ENCODE peak calls at places on chromosome 15, in nine cellular contexts. P is CD8-positive, alpha-beta T cell; R is tibial nerve; O is pancreas; Y is sigmoid colon; L is heart left ventricle; K is HCT116; X is cardiac muscle cell; N is A549. B is an unnamed sample. For H3K4me1, the result is how much of the 10 kb centered on the place peaks cover.

GRCh38 chr15:76057332-76058000 is 2.3 kb upstream of the TMEM266 start:
- DNase-seq in X (peak), K (no peak), R (no peak), L (no peak), N (peak), O (no peak), P (peak), Y (no peak), B (no peak)

GRCh38 chr15:27475395-27475794 is 504.4 kb downstream of the GABRG3 start:
- DNase-seq in P (no peak), L (no peak), O (no peak), R (no peak), Y (no peak), N (no peak), K (no peak), X (no peak), B (no peak)

GRCh38 chr15:100681335-100681746 is 79.0 kb downstream of the ASB7 start:
- DNase-seq in L (no peak), O (no peak), Y (peak), P (no peak), K (no peak), X (no peak), N (no peak), R (no peak), B (no peak)

GRCh38 chr15:98667521-98668179 is 19.3 kb downstream of the IGF1R start:
- DNase-seq in Y (no peak), P (no peak), L (no peak), K (no peak), N (no peak), O (no peak), R (no peak), X (no peak), B (no peak)

GRCh38 chr15:94348084-94348483 is 116.7 kb downstream of the MCTP2 start:
- DNase-seq in R (no peak), P (no peak), L (no peak), N (no peak), K (no peak), Y (no peak), O (no peak), X (no peak), B (no peak)

GRCh38 chr15:67413770-67414429 is 107.0 kb upstream of the C15orf61 start:
- DNase-seq in K (peak), X (no peak), R (no peak), N (peak), Y (no peak), L (no peak), O (no peak), P (no peak), B (no peak)

GRCh38 chr15:51842852-51843737 is 13.6 kb downstream of the TMOD3 start:
- DNase-seq in N (no peak), Y (no peak), P (no peak), R (no peak), K (peak), L (no peak), O (no peak), X (no peak), B (peak)

GRCh38 chr15:68252925-68253534 is 23.5 kb upstream of the CLN6 start:
- DNase-seq in X (peak), O (no peak), L (no peak), N (peak), P (peak), R (no peak), Y (no peak), K (peak), B (peak)

GRCh38 chr15:85752591-85752990 is 42.1 kb downstream of the KLHL25 start:
- DNase-seq in Y (peak), K (no peak), N (no peak), R (peak), L (no peak), O (peak), P (no peak), X (no peak), B (no peak)

GRCh38 chr15:92807971-92808571 is 92.1 kb upstream of the CHD2 start:
- DNase-seq in R (no peak), X (no peak), P (no peak), Y (no peak), L (no peak), O (peak), N (no peak), K (no peak), B (no peak)

GRCh38 chr15:90266485-90266884 is 1.0 kb downstream of the NGRN start:
- DNase-seq in P (no peak), R (no peak), L (no peak), O (no peak), X (no peak), N (no peak), Y (no peak), K (no peak), B (no peak)

GRCh38 chr15:67186688-67187087 is 67.8 kb downstream of the AAGAB start:
- DNase-seq in P (no peak), N (no peak), X (no peak), Y (no peak), K (no peak), L (no peak), O (peak), R (no peak), B (no peak)

GRCh38 chr15:80997692-80998091 is 3.0 kb upstream of the TLNRD1 start:
- DNase-seq in L (no peak), K (no peak), O (no peak), N (no peak), X (no peak), Y (no peak), R (no peak), P (no peak), B (no peak)

GRCh38 chr15:44595656-44596510 is 58.9 kb downstream of the EIF3J start:
- DNase-seq in R (no peak), P (no peak), L (no peak), K (no peak), Y (no peak), O (no peak), X (no peak), N (no peak), B (no peak)

GRCh38 chr15:44591326-44591725 is 54.4 kb downstream of the EIF3J start:
- DNase-seq in Y (no peak), L (no peak), N (no peak), R (no peak), O (no peak), K (no peak), P (no peak), X (no peak), B (no peak)

GRCh38 chr15:44595246-44595645 is 58.3 kb downstream of the EIF3J start:
- DNase-seq in R (no peak), O (no peak), P (no peak), L (no peak), Y (no peak), K (no peak), N (no peak), X (no peak), B (no peak)

GRCh38 chr15:44596511-44597010 is 59.6 kb downstream of the EIF3J start:
- DNase-seq in L (no peak), K (no peak), O (no peak), Y (no peak), N (no peak), X (no peak), R (no peak), P (no peak), B (no peak)

DNA sequence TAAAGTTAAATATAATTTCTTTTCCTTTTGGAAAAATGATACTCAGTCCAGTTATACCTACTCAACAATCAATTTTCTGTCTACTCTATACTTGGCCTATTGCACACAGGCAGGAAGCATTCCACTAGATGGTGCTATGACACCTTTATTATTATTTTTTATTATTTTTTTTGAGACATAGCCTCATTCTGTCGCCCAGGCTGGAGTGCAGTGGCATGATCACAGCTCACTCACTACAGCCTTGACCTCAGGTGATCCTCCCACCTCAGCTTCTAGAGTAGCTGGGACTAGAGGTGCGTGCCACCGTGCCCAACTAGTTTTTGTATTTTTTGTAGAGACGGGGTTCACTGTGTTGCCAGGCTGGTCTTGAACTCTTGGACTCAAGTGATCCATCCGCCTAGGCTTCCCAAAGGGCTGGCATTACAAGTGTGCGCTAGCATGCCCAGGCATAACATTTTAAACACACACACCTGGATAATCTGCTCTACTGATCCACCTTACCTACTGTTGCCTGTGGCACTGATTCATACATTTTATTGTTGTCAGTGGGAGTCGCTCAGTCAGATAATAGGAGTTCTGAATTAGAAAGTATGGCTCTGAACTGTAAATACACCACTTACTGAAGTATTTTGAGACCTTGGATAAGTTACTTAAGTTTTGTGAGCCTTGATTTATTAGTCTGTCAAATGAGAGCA is 56.2 kb downstream of the EIF3J start:
- DNase-seq in R (no peak), P (no peak), K (peak), X (no peak), Y (no peak), O (no peak), L (no peak), N (no peak), B (no peak)
- TF ChIP-seq CTCF in R (peak), P (peak), K (peak), X (peak), Y (no peak), O (no peak), L (peak), N (peak), B (no peak)

GRCh38 chr15:78120523-78120922 is 10.7 kb downstream of the CIB2 start:
- DNase-seq in P (no peak), Y (no peak), N (no peak), L (no peak), K (no peak), X (no peak), R (no peak), O (no peak), B (no peak)
- H3K4me1 ChIP-seq in P (under half), Y (under half), N (under half), L (under half), K (under half), X (under half), R (under half), O (under half), B (under half)

GRCh38 chr15:24772256-24772655 is 96.7 kb downstream of the NPAP1 start:
- DNase-seq in P (no peak), R (no peak), K (no peak), O (no peak), X (peak), N (no peak), Y (no peak), L (no peak), B (no peak)
- H3K4me3 ChIP-seq in P (peak), R (no peak), K (no peak), O (peak), X (no peak), N (no peak), Y (peak), L (peak), B (no peak)

GRCh38 chr15:96472647-96473046 is 142.1 kb downstream of the NR2F2 start:
- DNase-seq in N (no peak), X (no peak), P (no peak), R (no peak), K (no peak), O (no peak), L (no peak), Y (no peak), B (no peak)
- TF ChIP-seq CTCF in N (no peak), X (no peak), P (no peak), R (no peak), K (no peak), O (no peak), L (no peak), Y (no peak), B (no peak)

GRCh38 chr15:74206801-74207281 is 4.3 kb upstream of the STRA6 start:
- DNase-seq in K (no peak), N (no peak), P (no peak), X (no peak), L (no peak), O (no peak), R (no peak), Y (no peak), B (no peak)
- H3K4me1 ChIP-seq in K (under half), N (under half), P (under half), X (under half), L (under half), O (under half), R (under half), Y (under half), B (under half)

GRCh38 chr15:56969265-56969895 is 50.9 kb downstream of the TCF12 start:
- DNase-seq in L (no peak), R (no peak), O (no peak), N (no peak), Y (no peak), X (no peak), P (no peak), K (no peak), B (no peak)
- H3K4me3 ChIP-seq in L (no peak), R (no peak), O (no peak), N (no peak), Y (no peak), X (no peak), P (no peak), K (no peak), B (no peak)

B was measured in Caco-2.